ENCODE peak calls at places on chromosomes 5 and 9, in seven cellular contexts. One of them, this sample, is unnamed. For H3K27me3 and H3K4me1, the result is how much of the 10 kb centered on the place peaks cover.

GRCh38 chr9:30075451-30076199 is 2308.8 kb upstream of the ACO1 start:
- DNase-seq in neuronal stem cell: no peak
- DNase-seq in mesendoderm: peak
- DNase-seq in lung: no peak
- DNase-seq in naive thymus-derived CD4-positive, alpha-beta T cell: no peak
- DNase-seq in GM23248: no peak
- DNase-seq in SJSA1: no peak
- DNase-seq in this sample: no peak

GRCh38 chr9:123643518-123643917 is 286.4 kb downstream of the DENND1A start:
- DNase-seq in lung: peak
- DNase-seq in naive thymus-derived CD4-positive, alpha-beta T cell: no peak
- DNase-seq in mesendoderm: no peak
- DNase-seq in GM23248: no peak
- DNase-seq in neuronal stem cell: no peak
- DNase-seq in SJSA1: no peak
- DNase-seq in this sample: no peak

GRCh38 chr5:6181147-6181729 is 197.1 kb downstream of the MED10 start:
- DNase-seq in neuronal stem cell: no peak
- DNase-seq in lung: no peak
- DNase-seq in SJSA1: no peak
- DNase-seq in GM23248: no peak
- DNase-seq in naive thymus-derived CD4-positive, alpha-beta T cell: no peak
- DNase-seq in mesendoderm: peak
- DNase-seq in this sample: peak

GRCh38 chr5:10538103-10538788 is 25.6 kb upstream of the ANKRD33B start:
- DNase-seq in neuronal stem cell: no peak
- DNase-seq in naive thymus-derived CD4-positive, alpha-beta T cell: no peak
- DNase-seq in SJSA1: no peak
- DNase-seq in lung: no peak
- DNase-seq in GM23248: peak
- DNase-seq in mesendoderm: no peak
- DNase-seq in this sample: no peak

GRCh38 chr5:108146222-108146621 is 235.7 kb downstream of the FBXL17 start:
- DNase-seq in mesendoderm: no peak
- DNase-seq in SJSA1: no peak
- DNase-seq in GM23248: no peak
- DNase-seq in naive thymus-derived CD4-positive, alpha-beta T cell: no peak
- DNase-seq in neuronal stem cell: no peak
- DNase-seq in lung: no peak
- DNase-seq in this sample: no peak

GRCh38 chr5:32225445-32225844 is 51.3 kb upstream of the GOLPH3 start:
- DNase-seq in SJSA1: no peak
- DNase-seq in GM23248: peak
- DNase-seq in lung: peak
- DNase-seq in naive thymus-derived CD4-positive, alpha-beta T cell: no peak
- DNase-seq in neuronal stem cell: no peak
- DNase-seq in mesendoderm: no peak
- DNase-seq in this sample: no peak

GRCh38 chr9:19411316-19411715 is 2.5 kb downstream of the ACER2 start:
- DNase-seq in naive thymus-derived CD4-positive, alpha-beta T cell: no peak
- DNase-seq in SJSA1: no peak
- DNase-seq in neuronal stem cell: no peak
- DNase-seq in mesendoderm: no peak
- DNase-seq in lung: no peak
- DNase-seq in GM23248: peak
- DNase-seq in this sample: no peak

GRCh38 chr9:91546574-91546973 is 122.9 kb upstream of the NFIL3 start:
- DNase-seq in SJSA1: no peak
- DNase-seq in naive thymus-derived CD4-positive, alpha-beta T cell: no peak
- DNase-seq in lung: no peak
- DNase-seq in GM23248: peak
- DNase-seq in mesendoderm: no peak
- DNase-seq in neuronal stem cell: no peak
- DNase-seq in this sample: no peak

GRCh38 chr9:75369989-75370388 is 281.7 kb downstream of the OSTF1 start:
- DNase-seq in neuronal stem cell: no peak
- DNase-seq in mesendoderm: peak
- DNase-seq in naive thymus-derived CD4-positive, alpha-beta T cell: no peak
- DNase-seq in lung: no peak
- DNase-seq in SJSA1: peak
- DNase-seq in GM23248: no peak
- DNase-seq in this sample: no peak

GRCh38 chr5:6583049-6583880 is 49.6 kb downstream of the NSUN2 start:
- DNase-seq in neuronal stem cell: peak
- DNase-seq in GM23248: peak
- DNase-seq in mesendoderm: peak
- DNase-seq in lung: peak
- DNase-seq in naive thymus-derived CD4-positive, alpha-beta T cell: no peak
- DNase-seq in SJSA1: no peak
- DNase-seq in this sample: peak

GRCh38 chr5:69000216-69000615 is 93.6 kb upstream of the SLC30A5 start:
- DNase-seq in lung: no peak
- DNase-seq in naive thymus-derived CD4-positive, alpha-beta T cell: no peak
- DNase-seq in SJSA1: no peak
- DNase-seq in GM23248: no peak
- DNase-seq in mesendoderm: no peak
- DNase-seq in neuronal stem cell: no peak
- DNase-seq in this sample: no peak

GRCh38 chr9:113589890-113590289 is 126.4 kb downstream of the RGS3 start:
- DNase-seq in SJSA1: no peak
- DNase-seq in naive thymus-derived CD4-positive, alpha-beta T cell: no peak
- DNase-seq in neuronal stem cell: no peak
- DNase-seq in GM23248: peak
- DNase-seq in mesendoderm: peak
- DNase-seq in lung: no peak
- DNase-seq in this sample: no peak

GRCh38 chr5:113487779-113488644 is at the start of gene MCC:
- DNase-seq in neuronal stem cell: peak
- DNase-seq in naive thymus-derived CD4-positive, alpha-beta T cell: no peak
- DNase-seq in mesendoderm: peak
- DNase-seq in GM23248: peak
- DNase-seq in lung: peak
- DNase-seq in SJSA1: peak
- DNase-seq in this sample: peak

GRCh38 chr5:181191526-181192336 is 13.3 kb downstream of the TRIM7 start:
- DNase-seq in lung: peak
- DNase-seq in naive thymus-derived CD4-positive, alpha-beta T cell: peak
- DNase-seq in mesendoderm: peak
- DNase-seq in SJSA1: peak
- DNase-seq in neuronal stem cell: peak
- DNase-seq in GM23248: peak
- DNase-seq in this sample: peak

GRCh38 chr5:81506900-81507588 is 113.1 kb upstream of the ACOT12 start:
- DNase-seq in naive thymus-derived CD4-positive, alpha-beta T cell: peak
- DNase-seq in lung: peak
- DNase-seq in GM23248: peak
- DNase-seq in SJSA1: no peak
- DNase-seq in mesendoderm: peak
- DNase-seq in neuronal stem cell: peak
- DNase-seq in this sample: peak

GRCh38 chr5:81506378-81506777 is 112.4 kb upstream of the ACOT12 start:
- DNase-seq in lung: no peak
- DNase-seq in neuronal stem cell: no peak
- DNase-seq in GM23248: no peak
- DNase-seq in SJSA1: no peak
- DNase-seq in naive thymus-derived CD4-positive, alpha-beta T cell: no peak
- DNase-seq in mesendoderm: no peak
- DNase-seq in this sample: no peak

DNA sequence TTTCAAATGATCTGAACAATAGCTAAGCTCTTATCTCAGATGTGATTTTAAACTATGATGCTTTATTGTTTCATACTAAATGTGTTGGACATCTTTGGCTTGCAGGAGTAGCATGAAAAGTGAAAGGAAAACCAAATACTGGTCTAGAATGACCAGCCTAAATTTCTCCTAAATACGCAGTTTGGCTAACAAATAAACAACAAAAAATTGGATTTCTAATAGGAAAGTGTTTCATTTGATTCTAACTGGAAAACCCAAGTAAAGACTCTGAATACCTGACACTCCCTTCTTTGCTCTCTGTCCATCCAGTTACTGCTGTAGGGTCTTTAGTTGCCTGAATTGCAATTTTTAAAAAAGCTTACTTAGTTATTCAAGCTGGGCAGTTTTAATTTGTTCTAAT is 111.7 kb upstream of the ACOT12 start:
- DNase-seq in lung: no peak
- DNase-seq in neuronal stem cell: no peak
- DNase-seq in GM23248: no peak
- DNase-seq in mesendoderm: no peak
- DNase-seq in naive thymus-derived CD4-positive, alpha-beta T cell: no peak
- DNase-seq in SJSA1: no peak
- DNase-seq in this sample: no peak
- H3K27me3 ChIP-seq in lung: under half
- H3K27me3 ChIP-seq in neuronal stem cell: under half
- H3K27me3 ChIP-seq in GM23248: under half
- H3K27me3 ChIP-seq in mesendoderm: under half
- H3K27me3 ChIP-seq in naive thymus-derived CD4-positive, alpha-beta T cell: under half
- H3K27me3 ChIP-seq in SJSA1: under half
- H3K27me3 ChIP-seq in this sample: under half

GRCh38 chr9:127612993-127613954 is 1.2 kb downstream of the STXBP1 start:
- DNase-seq in neuronal stem cell: no peak
- DNase-seq in SJSA1: peak
- DNase-seq in mesendoderm: peak
- DNase-seq in GM23248: peak
- DNase-seq in naive thymus-derived CD4-positive, alpha-beta T cell: peak
- DNase-seq in lung: peak
- DNase-seq in this sample: peak

GRCh38 chr9:127614961-127615360 is 2.9 kb downstream of the STXBP1 start:
- DNase-seq in mesendoderm: no peak
- DNase-seq in GM23248: peak
- DNase-seq in SJSA1: no peak
- DNase-seq in naive thymus-derived CD4-positive, alpha-beta T cell: no peak
- DNase-seq in neuronal stem cell: no peak
- DNase-seq in lung: no peak
- DNase-seq in this sample: no peak

GRCh38 chr9:127608104-127608966 is 3.7 kb upstream of the STXBP1 start:
- DNase-seq in lung: peak
- DNase-seq in mesendoderm: peak
- DNase-seq in naive thymus-derived CD4-positive, alpha-beta T cell: peak
- DNase-seq in GM23248: peak
- DNase-seq in SJSA1: no peak
- DNase-seq in neuronal stem cell: peak
- DNase-seq in this sample: peak

GRCh38 chr9:127611796-127612790 is at the start of gene STXBP1:
- DNase-seq in mesendoderm: peak
- DNase-seq in neuronal stem cell: peak
- DNase-seq in SJSA1: peak
- DNase-seq in GM23248: peak
- DNase-seq in naive thymus-derived CD4-positive, alpha-beta T cell: peak
- DNase-seq in lung: peak
- DNase-seq in this sample: peak
- H3K4me1 ChIP-seq in mesendoderm: under half
- H3K4me1 ChIP-seq in neuronal stem cell: under half
- H3K4me1 ChIP-seq in SJSA1: under half
- H3K4me1 ChIP-seq in GM23248: under half
- H3K4me1 ChIP-seq in naive thymus-derived CD4-positive, alpha-beta T cell: under half
- H3K4me1 ChIP-seq in lung: under half
- H3K4me1 ChIP-seq in this sample: under half

DNA sequence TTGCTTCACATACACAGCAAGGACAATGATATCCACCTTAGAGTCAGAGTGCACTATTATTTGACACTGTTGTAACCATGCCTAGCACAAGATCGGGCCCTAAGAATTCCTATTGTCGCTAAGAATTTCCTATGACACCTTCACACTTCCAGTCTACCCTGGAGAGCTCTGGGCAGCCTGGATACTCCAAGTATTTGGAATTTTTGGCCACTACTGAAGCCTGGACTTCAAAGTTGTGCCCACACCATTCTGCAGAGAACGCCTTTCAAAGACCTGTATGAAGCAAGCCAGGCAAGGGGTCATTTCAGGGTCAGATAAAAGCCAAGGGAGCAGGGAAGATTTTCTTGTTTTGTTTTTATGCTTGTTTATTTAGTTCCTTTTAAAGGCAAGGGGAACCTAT is 179.7 kb downstream of the PAPPA start:
- DNase-seq in neuronal stem cell: no peak
- DNase-seq in SJSA1: no peak
- DNase-seq in GM23248: no peak
- DNase-seq in naive thymus-derived CD4-positive, alpha-beta T cell: no peak
- DNase-seq in lung: no peak
- DNase-seq in mesendoderm: no peak
- DNase-seq in this sample: no peak
- H3K27me3 ChIP-seq in neuronal stem cell: under half
- H3K27me3 ChIP-seq in SJSA1: under half
- H3K27me3 ChIP-seq in GM23248: under half
- H3K27me3 ChIP-seq in naive thymus-derived CD4-positive, alpha-beta T cell: under half
- H3K27me3 ChIP-seq in lung: under half
- H3K27me3 ChIP-seq in mesendoderm: under half
- H3K27me3 ChIP-seq in this sample: half or more

GRCh38 chr5:173903396-173904140 is 15.4 kb downstream of the CPEB4 start:
- DNase-seq in naive thymus-derived CD4-positive, alpha-beta T cell: no peak
- DNase-seq in mesendoderm: no peak
- DNase-seq in neuronal stem cell: no peak
- DNase-seq in SJSA1: no peak
- DNase-seq in GM23248: no peak
- DNase-seq in lung: no peak
- DNase-seq in this sample: no peak
- H3K4me1 ChIP-seq in naive thymus-derived CD4-positive, alpha-beta T cell: under half
- H3K4me1 ChIP-seq in mesendoderm: under half
- H3K4me1 ChIP-seq in neuronal stem cell: under half
- H3K4me1 ChIP-seq in SJSA1: under half
- H3K4me1 ChIP-seq in GM23248: under half
- H3K4me1 ChIP-seq in lung: under half
- H3K4me1 ChIP-seq in this sample: under half

GRCh38 chr5:174717826-174718455 is 6.4 kb upstream of the MSX2 start:
- DNase-seq in GM23248: no peak
- DNase-seq in naive thymus-derived CD4-positive, alpha-beta T cell: no peak
- DNase-seq in SJSA1: no peak
- DNase-seq in neuronal stem cell: no peak
- DNase-seq in lung: no peak
- DNase-seq in mesendoderm: peak
- DNase-seq in this sample: no peak
- H3K27me3 ChIP-seq in GM23248: half or more
- H3K27me3 ChIP-seq in naive thymus-derived CD4-positive, alpha-beta T cell: under half
- H3K27me3 ChIP-seq in SJSA1: half or more
- H3K27me3 ChIP-seq in neuronal stem cell: under half
- H3K27me3 ChIP-seq in lung: under half
- H3K27me3 ChIP-seq in mesendoderm: under half
- H3K27me3 ChIP-seq in this sample: half or more

DNA sequence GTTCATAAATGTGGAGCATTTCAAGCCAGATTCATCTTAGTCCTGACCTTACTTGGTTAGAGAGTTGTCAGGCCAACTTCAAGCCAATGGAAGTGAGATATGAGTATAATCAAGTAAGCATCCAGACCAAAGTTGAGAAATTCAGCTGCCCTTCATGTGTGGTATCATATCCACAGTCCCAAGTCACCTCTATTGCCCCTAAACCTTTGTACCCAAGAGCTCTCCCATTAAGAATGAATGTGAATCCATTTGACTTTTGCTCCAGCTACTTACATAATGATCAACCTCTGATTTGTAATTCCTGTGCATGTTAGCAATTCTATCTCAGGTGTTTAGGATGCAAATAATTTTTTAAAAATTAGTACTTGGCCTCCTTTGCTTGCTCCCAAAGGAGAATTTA is 342.7 kb downstream of the ADGRV1 start:
- DNase-seq in GM23248: no peak
- DNase-seq in SJSA1: no peak
- DNase-seq in mesendoderm: no peak
- DNase-seq in naive thymus-derived CD4-positive, alpha-beta T cell: no peak
- DNase-seq in lung: no peak
- DNase-seq in neuronal stem cell: no peak
- DNase-seq in this sample: no peak
- H3K4me1 ChIP-seq in GM23248: under half
- H3K4me1 ChIP-seq in SJSA1: under half
- H3K4me1 ChIP-seq in mesendoderm: under half
- H3K4me1 ChIP-seq in naive thymus-derived CD4-positive, alpha-beta T cell: under half
- H3K4me1 ChIP-seq in lung: under half
- H3K4me1 ChIP-seq in neuronal stem cell: under half
- H3K4me1 ChIP-seq in this sample: under half

This sample was measured in neural progenitor cell.